ENCODE peak calls at places on chromosome 16, in seven cellular contexts. D is mesothelial cell of epicardium; E is stimulated activated CD8-positive, alpha-beta memory T cell treated with anti-CD3 and anti-CD28 coated beads, Interleukin-7, amount 100 ng/mL, for 1 hour; C is SK-MEL-5; M is NCI-H510A; J is nucleus accumbens; L is foreskin fibroblast. W is an unnamed sample.

GRCh38 chr16:30677931-30678585 is 19.8 kb downstream of the FBRS start:
- DNase-seq in D (no peak), E (no peak), C (no peak), M (no peak), J (no peak), L (no peak), W (no peak)

GRCh38 chr16:48003226-48003907 is 152.4 kb downstream of the ABCC12 start:
- DNase-seq in D (no peak), E (no peak), C (peak), M (no peak), J (no peak), L (no peak), W (no peak)

GRCh38 chr16:75089486-75090202 is 26.9 kb downstream of the LDHD start:
- DNase-seq in D (no peak), E (no peak), C (no peak), M (no peak), J (no peak), L (no peak), W (no peak)

GRCh38 chr16:17836868-17837602 is 366.3 kb upstream of the XYLT1 start:
- DNase-seq in D (no peak), E (no peak), C (peak), M (peak), J (no peak), L (peak), W (no peak)

GRCh38 chr16:85376292-85377095 is 236.6 kb upstream of the GSE1 start:
- DNase-seq in D (no peak), E (no peak), C (no peak), M (no peak), J (no peak), L (no peak), W (no peak)

GRCh38 chr16:74740795-74741304 is 33.8 kb downstream of the FA2H start:
- DNase-seq in D (no peak), E (no peak), C (peak), M (no peak), J (peak), L (no peak), W (no peak)

GRCh38 chr16:57091990-57092785 is at the start of gene CPNE2:
- DNase-seq in D (peak), E (no peak), C (peak), M (no peak), J (peak), L (peak), W (no peak)

GRCh38 chr16:66182592-66182991 is 183.9 kb upstream of the CDH5 start:
- DNase-seq in D (no peak), E (no peak), C (no peak), M (no peak), J (no peak), L (no peak), W (no peak)

GRCh38 chr16:30137897-30138296 is 14.9 kb upstream of the MAPK3 start:
- DNase-seq in D (no peak), E (no peak), C (no peak), M (no peak), J (no peak), L (no peak), W (no peak)

GRCh38 chr16:50946098-50946497 is 204.2 kb downstream of the CYLD start:
- DNase-seq in D (no peak), E (no peak), C (no peak), M (no peak), J (no peak), L (no peak), W (no peak)

GRCh38 chr16:86577314-86577971 is 906 bp upstream of the FOXL1 start:
- DNase-seq in D (no peak), E (no peak), C (no peak), M (no peak), J (no peak), L (no peak), W (peak)

GRCh38 chr16:85258166-85258565 is 145.9 kb upstream of the CIBAR2 start:
- DNase-seq in D (no peak), E (no peak), C (no peak), M (no peak), J (no peak), L (no peak), W (no peak)

GRCh38 chr16:69318177-69318910 is 7.2 kb downstream of the VPS4A start:
- DNase-seq in D (no peak), E (no peak), C (no peak), M (no peak), J (no peak), L (no peak), W (no peak)

GRCh38 chr16:10521681-10522274 is 58.6 kb downstream of the EMP2 start:
- DNase-seq in D (no peak), E (no peak), C (peak), M (peak), J (no peak), L (peak), W (no peak)

GRCh38 chr16:515175-515962 is 12.1 kb upstream of the CAPN15 start:
- DNase-seq in D (no peak), E (no peak), C (no peak), M (no peak), J (no peak), L (no peak), W (no peak)

GRCh38 chr16:89104930-89105571 is 11.4 kb downstream of the ACSF3 start:
- DNase-seq in D (peak), E (no peak), C (no peak), M (no peak), J (no peak), L (no peak), W (no peak)

GRCh38 chr16:16107839-16108238 is 115.5 kb downstream of the ABCC6 start:
- DNase-seq in D (no peak), E (no peak), C (no peak), M (no peak), J (no peak), L (no peak), W (no peak)

GRCh38 chr16:86573646-86574508 is 4.5 kb upstream of the FOXL1 start:
- DNase-seq in D (no peak), E (no peak), C (no peak), M (no peak), J (no peak), L (no peak), W (no peak)

W was measured in type B pancreatic cell.